ENCODE peak calls at places on chromosome 15, in eight cellular contexts. One of them, this sample, is unnamed.

GRCh38 chr15:64850778-64851502 is 9.2 kb downstream of the PLEKHO2 start:
- DNase-seq in GM23248: no peak
- DNase-seq in hepatocyte: no peak
- DNase-seq in dorsolateral prefrontal cortex: no peak
- DNase-seq in IMR-90: no peak
- DNase-seq in SK-N-MC: no peak
- DNase-seq in GM23338: no peak
- DNase-seq in testis: no peak
- DNase-seq in this sample: no peak

GRCh38 chr15:84671211-84671610 is 13.2 kb upstream of the NMB start:
- DNase-seq in hepatocyte: no peak
- DNase-seq in GM23338: no peak
- DNase-seq in GM23248: peak
- DNase-seq in testis: no peak
- DNase-seq in dorsolateral prefrontal cortex: no peak
- DNase-seq in SK-N-MC: no peak
- DNase-seq in IMR-90: peak
- DNase-seq in this sample: peak

GRCh38 chr15:37106490-37107001 is 6.2 kb upstream of the MEIS2 start:
- DNase-seq in hepatocyte: peak
- DNase-seq in IMR-90: peak
- DNase-seq in dorsolateral prefrontal cortex: peak
- DNase-seq in testis: peak
- DNase-seq in GM23338: peak
- DNase-seq in GM23248: no peak
- DNase-seq in SK-N-MC: no peak
- DNase-seq in this sample: no peak

GRCh38 chr15:98142584-98142983 is 182.1 kb downstream of the ARRDC4 start:
- DNase-seq in dorsolateral prefrontal cortex: no peak
- DNase-seq in GM23338: peak
- DNase-seq in testis: no peak
- DNase-seq in hepatocyte: no peak
- DNase-seq in GM23248: no peak
- DNase-seq in SK-N-MC: no peak
- DNase-seq in IMR-90: no peak
- DNase-seq in this sample: no peak

GRCh38 chr15:78944669-78945407 is at the start of gene CTSH:
- DNase-seq in testis: peak
- DNase-seq in hepatocyte: peak
- DNase-seq in dorsolateral prefrontal cortex: peak
- DNase-seq in GM23248: peak
- DNase-seq in SK-N-MC: no peak
- DNase-seq in IMR-90: peak
- DNase-seq in GM23338: peak
- DNase-seq in this sample: no peak

GRCh38 chr15:68304611-68305337 is 27.2 kb downstream of the FEM1B start:
- DNase-seq in SK-N-MC: no peak
- DNase-seq in dorsolateral prefrontal cortex: peak
- DNase-seq in GM23248: no peak
- DNase-seq in hepatocyte: peak
- DNase-seq in testis: peak
- DNase-seq in IMR-90: no peak
- DNase-seq in GM23338: peak
- DNase-seq in this sample: no peak

GRCh38 chr15:67061811-67062348 is 3.5 kb upstream of the SMAD3 start:
- DNase-seq in dorsolateral prefrontal cortex: no peak
- DNase-seq in SK-N-MC: no peak
- DNase-seq in hepatocyte: no peak
- DNase-seq in GM23248: no peak
- DNase-seq in testis: no peak
- DNase-seq in IMR-90: no peak
- DNase-seq in GM23338: no peak
- DNase-seq in this sample: no peak

GRCh38 chr15:78175333-78175732 is 26.2 kb downstream of the IDH3A start:
- DNase-seq in hepatocyte: no peak
- DNase-seq in SK-N-MC: no peak
- DNase-seq in IMR-90: no peak
- DNase-seq in GM23338: no peak
- DNase-seq in GM23248: no peak
- DNase-seq in dorsolateral prefrontal cortex: no peak
- DNase-seq in testis: no peak
- DNase-seq in this sample: no peak

GRCh38 chr15:57218826-57219576 is 157.3 kb upstream of the CGNL1 start:
- DNase-seq in SK-N-MC: peak
- DNase-seq in GM23338: peak
- DNase-seq in IMR-90: peak
- DNase-seq in dorsolateral prefrontal cortex: no peak
- DNase-seq in GM23248: peak
- DNase-seq in hepatocyte: peak
- DNase-seq in testis: no peak
- DNase-seq in this sample: peak

GRCh38 chr15:57223887-57224286 is 152.4 kb upstream of the CGNL1 start:
- DNase-seq in dorsolateral prefrontal cortex: no peak
- DNase-seq in testis: no peak
- DNase-seq in hepatocyte: no peak
- DNase-seq in SK-N-MC: no peak
- DNase-seq in IMR-90: no peak
- DNase-seq in GM23338: no peak
- DNase-seq in GM23248: no peak
- DNase-seq in this sample: no peak

GRCh38 chr15:57223345-57223744 is 153.0 kb upstream of the CGNL1 start:
- DNase-seq in hepatocyte: no peak
- DNase-seq in IMR-90: no peak
- DNase-seq in testis: no peak
- DNase-seq in GM23338: no peak
- DNase-seq in SK-N-MC: no peak
- DNase-seq in dorsolateral prefrontal cortex: no peak
- DNase-seq in GM23248: peak
- DNase-seq in this sample: no peak

GRCh38 chr15:57217716-57218598 is 158.3 kb upstream of the CGNL1 start:
- DNase-seq in testis: no peak
- DNase-seq in SK-N-MC: no peak
- DNase-seq in hepatocyte: no peak
- DNase-seq in GM23248: peak
- DNase-seq in IMR-90: no peak
- DNase-seq in dorsolateral prefrontal cortex: no peak
- DNase-seq in GM23338: no peak
- DNase-seq in this sample: no peak

DNA sequence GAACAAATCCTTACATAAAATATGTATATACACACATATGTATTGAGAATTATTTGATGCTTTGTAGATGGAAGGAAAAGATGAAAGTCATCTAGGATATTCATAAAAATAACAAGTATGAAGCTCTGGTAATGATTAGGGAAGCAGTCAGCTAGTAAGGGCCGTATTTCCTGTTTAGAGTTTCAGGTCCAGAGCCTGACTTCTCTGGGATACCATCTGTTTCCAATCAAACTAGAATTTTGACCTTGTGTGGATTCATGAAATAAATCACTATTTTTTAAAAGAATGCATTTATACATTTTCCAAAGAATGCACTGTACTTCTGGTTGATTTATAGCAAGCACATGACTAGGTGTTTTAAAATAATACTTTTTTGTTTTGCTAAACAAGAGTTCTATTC is 156.1 kb upstream of the CGNL1 start:
- DNase-seq in SK-N-MC: peak
- DNase-seq in hepatocyte: peak
- DNase-seq in IMR-90: peak
- DNase-seq in GM23248: peak
- DNase-seq in GM23338: no peak
- DNase-seq in testis: no peak
- DNase-seq in dorsolateral prefrontal cortex: no peak
- DNase-seq in this sample: peak
- H3K4me3 ChIP-seq in SK-N-MC: peak
- H3K4me3 ChIP-seq in hepatocyte: peak
- H3K4me3 ChIP-seq in IMR-90: peak
- H3K4me3 ChIP-seq in GM23248: peak
- H3K4me3 ChIP-seq in GM23338: peak
- H3K4me3 ChIP-seq in testis: no peak
- H3K4me3 ChIP-seq in dorsolateral prefrontal cortex: peak
- H3K4me3 ChIP-seq in this sample: peak

DNA sequence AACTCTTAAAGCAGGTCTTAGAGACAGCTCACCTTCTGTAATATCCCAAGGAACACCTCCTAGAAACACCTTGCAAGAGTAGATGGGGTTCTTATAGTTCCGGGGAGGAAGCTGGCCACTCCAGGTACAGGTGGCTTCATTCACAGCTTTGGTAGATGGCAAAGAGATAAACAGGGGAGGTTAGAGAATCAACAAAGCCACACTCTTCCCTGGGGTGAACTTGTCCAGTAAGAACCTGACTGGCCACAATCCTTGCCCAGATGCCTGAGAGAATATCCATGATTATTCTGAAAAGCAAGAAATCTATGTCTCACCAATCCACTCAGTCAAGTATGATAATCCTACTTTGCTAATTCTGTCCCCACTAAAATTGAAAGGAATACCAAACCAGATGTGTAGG is 13.6 kb upstream of the RPS17 start:
- DNase-seq in GM23338: no peak
- DNase-seq in dorsolateral prefrontal cortex: no peak
- DNase-seq in SK-N-MC: no peak
- DNase-seq in GM23248: no peak
- DNase-seq in IMR-90: no peak
- DNase-seq in hepatocyte: no peak
- DNase-seq in testis: no peak
- DNase-seq in this sample: no peak
- H3K27ac ChIP-seq in GM23338: no peak
- H3K27ac ChIP-seq in dorsolateral prefrontal cortex: peak
- H3K27ac ChIP-seq in SK-N-MC: no peak
- H3K27ac ChIP-seq in GM23248: peak
- H3K27ac ChIP-seq in IMR-90: no peak
- H3K27ac ChIP-seq in hepatocyte: no peak
- H3K27ac ChIP-seq in testis: no peak
- H3K27ac ChIP-seq in this sample: no peak

DNA sequence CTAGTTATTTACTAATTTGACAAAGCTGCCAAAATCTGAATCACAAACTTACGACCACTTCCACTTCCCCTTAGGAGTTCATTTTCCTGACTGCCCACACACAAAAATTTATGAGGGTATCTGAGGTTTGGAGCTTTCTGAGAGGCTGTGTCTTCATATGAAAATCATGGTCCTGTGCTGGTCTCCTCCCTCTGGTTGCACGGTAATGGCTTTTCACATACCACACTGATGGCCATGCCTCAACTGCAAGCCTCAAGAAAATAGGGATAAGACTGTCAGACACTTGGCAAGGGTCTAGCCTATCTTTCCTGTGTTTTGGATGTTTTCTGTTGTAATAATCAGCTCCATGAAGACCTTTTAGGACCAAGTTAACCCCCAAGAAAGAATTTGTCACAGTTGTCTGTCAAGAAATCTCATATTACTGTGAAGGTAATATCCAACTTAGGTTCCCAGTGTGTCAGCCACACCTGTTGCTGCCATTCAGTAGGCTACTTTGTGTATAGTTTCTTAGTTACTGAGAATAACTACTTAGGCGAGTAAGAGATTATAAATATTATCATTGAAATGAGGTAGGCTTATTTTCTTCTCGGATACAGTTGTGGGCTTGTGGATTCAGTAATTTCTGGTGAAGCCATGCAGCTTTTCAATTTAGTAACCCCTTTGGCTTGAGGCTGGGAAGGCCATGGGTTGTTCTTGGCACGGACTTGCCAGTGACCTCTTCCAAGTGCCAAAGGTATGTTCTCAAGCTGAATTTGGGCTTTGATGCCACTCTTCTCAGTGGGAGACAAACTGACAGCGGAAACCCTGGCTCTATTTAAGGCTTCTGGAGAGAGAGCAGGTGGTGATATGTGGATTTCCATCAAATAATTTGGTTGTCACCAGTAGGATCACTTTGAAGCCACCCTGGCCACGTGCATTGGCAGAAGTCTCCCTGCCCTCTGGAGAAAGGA is 101.1 kb downstream of the RYR3 start:
- DNase-seq in IMR-90: no peak
- DNase-seq in GM23338: no peak
- DNase-seq in hepatocyte: no peak
- DNase-seq in testis: no peak
- DNase-seq in GM23248: no peak
- DNase-seq in dorsolateral prefrontal cortex: no peak
- DNase-seq in SK-N-MC: no peak
- DNase-seq in this sample: no peak
- H3K4me3 ChIP-seq in IMR-90: no peak
- H3K4me3 ChIP-seq in GM23338: no peak
- H3K4me3 ChIP-seq in hepatocyte: no peak
- H3K4me3 ChIP-seq in testis: no peak
- H3K4me3 ChIP-seq in GM23248: no peak
- H3K4me3 ChIP-seq in dorsolateral prefrontal cortex: no peak
- H3K4me3 ChIP-seq in SK-N-MC: no peak
- H3K4me3 ChIP-seq in this sample: no peak

GRCh38 chr15:31162721-31163510 is 61.4 kb upstream of the TRPM1 start:
- DNase-seq in GM23338: no peak
- DNase-seq in SK-N-MC: no peak
- DNase-seq in GM23248: no peak
- DNase-seq in dorsolateral prefrontal cortex: no peak
- DNase-seq in IMR-90: no peak
- DNase-seq in testis: no peak
- DNase-seq in hepatocyte: no peak
- DNase-seq in this sample: no peak

GRCh38 chr15:31161990-31162389 is 60.5 kb upstream of the TRPM1 start:
- DNase-seq in GM23248: no peak
- DNase-seq in IMR-90: no peak
- DNase-seq in testis: no peak
- DNase-seq in dorsolateral prefrontal cortex: no peak
- DNase-seq in SK-N-MC: no peak
- DNase-seq in GM23338: no peak
- DNase-seq in hepatocyte: no peak
- DNase-seq in this sample: no peak

GRCh38 chr15:31164573-31164912 is 63.0 kb upstream of the TRPM1 start:
- DNase-seq in GM23338: no peak
- DNase-seq in hepatocyte: no peak
- DNase-seq in dorsolateral prefrontal cortex: no peak
- DNase-seq in IMR-90: no peak
- DNase-seq in GM23248: no peak
- DNase-seq in testis: no peak
- DNase-seq in SK-N-MC: no peak
- DNase-seq in this sample: no peak

GRCh38 chr15:31160740-31161495 is 59.4 kb upstream of the TRPM1 start:
- DNase-seq in GM23338: no peak
- DNase-seq in SK-N-MC: no peak
- DNase-seq in hepatocyte: no peak
- DNase-seq in testis: no peak
- DNase-seq in IMR-90: no peak
- DNase-seq in GM23248: no peak
- DNase-seq in dorsolateral prefrontal cortex: no peak
- DNase-seq in this sample: no peak

DNA sequence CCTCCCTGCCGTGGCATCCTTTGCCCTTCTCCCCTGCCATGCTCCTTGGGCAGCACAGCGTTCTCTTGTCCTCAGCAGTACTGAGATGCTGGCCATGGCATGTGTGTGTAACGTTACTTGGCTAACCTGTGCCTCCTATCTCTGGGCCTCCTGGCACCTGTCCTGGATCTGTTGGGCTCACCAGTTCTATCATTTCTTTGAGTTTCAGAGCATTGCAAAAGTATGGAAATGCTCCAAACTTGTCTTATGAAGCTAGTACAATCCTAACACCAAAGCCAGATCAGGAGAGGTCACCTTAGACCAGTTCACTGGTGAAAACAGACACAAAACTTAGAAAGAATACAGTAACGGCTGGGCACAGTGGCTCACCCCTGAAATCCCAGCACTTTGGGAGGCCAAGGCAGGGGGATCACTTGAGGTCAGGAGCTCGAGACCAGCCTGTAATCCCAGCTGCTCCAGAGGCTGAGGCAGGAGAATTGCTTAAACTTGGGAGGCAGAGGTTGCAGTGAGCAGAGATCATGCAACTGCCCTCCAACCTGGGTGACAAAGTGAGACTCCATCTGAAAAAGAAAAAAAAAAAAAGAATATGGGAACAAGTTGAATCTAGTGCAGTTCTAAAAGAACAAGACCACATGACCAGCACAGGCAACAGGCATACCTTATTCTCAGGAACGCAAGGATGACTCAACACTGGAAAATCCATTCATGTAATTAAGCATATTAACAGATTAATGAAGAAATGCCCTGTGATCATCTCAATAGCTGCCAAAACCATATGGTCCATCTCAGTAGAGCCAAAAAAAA is 62.4 kb upstream of the TRPM1 start:
- DNase-seq in dorsolateral prefrontal cortex: no peak
- DNase-seq in IMR-90: no peak
- DNase-seq in testis: no peak
- DNase-seq in hepatocyte: peak
- DNase-seq in GM23248: no peak
- DNase-seq in GM23338: no peak
- DNase-seq in SK-N-MC: no peak
- DNase-seq in this sample: no peak
- H3K27ac ChIP-seq in dorsolateral prefrontal cortex: no peak
- H3K27ac ChIP-seq in IMR-90: no peak
- H3K27ac ChIP-seq in testis: no peak
- H3K27ac ChIP-seq in hepatocyte: no peak
- H3K27ac ChIP-seq in GM23248: no peak
- H3K27ac ChIP-seq in GM23338: no peak
- H3K27ac ChIP-seq in SK-N-MC: no peak
- H3K27ac ChIP-seq in this sample: no peak

This sample was measured in AG04450.